ENCODE peak calls at places on chromosomes 2 and 18, in six cellular contexts. One of them, this sample, is unnamed.
A peak's percentile ranks its signal among the peaks of the same experiment; 100 is the strongest.

GRCh38 chr18:77654302-77654701 is 404.7 kb downstream of the GALR1 start:
- DNase-seq in IMR-90: no peak
- DNase-seq in dorsolateral prefrontal cortex: no peak
- DNase-seq in left ventricle myocardium inferior: no peak
- DNase-seq in epithelial cell of esophagus: no peak
- DNase-seq in ovary: no peak
- DNase-seq in this sample: no peak

GRCh38 chr2:45469314-45470099 is 141.6 kb downstream of the SRBD1 start:
- DNase-seq in epithelial cell of esophagus: peak; percentile 61
- DNase-seq in ovary: no peak
- DNase-seq in dorsolateral prefrontal cortex: no peak
- DNase-seq in IMR-90: no peak
- DNase-seq in left ventricle myocardium inferior: no peak
- DNase-seq in this sample: no peak

GRCh38 chr18:60446821-60447220 is 74.2 kb upstream of the MC4R start:
- DNase-seq in epithelial cell of esophagus: no peak
- DNase-seq in ovary: no peak
- DNase-seq in left ventricle myocardium inferior: no peak
- DNase-seq in dorsolateral prefrontal cortex: no peak
- DNase-seq in IMR-90: no peak
- DNase-seq in this sample: no peak

GRCh38 chr18:36340232-36340631 is 42.7 kb downstream of the FHOD3 start:
- DNase-seq in ovary: no peak
- DNase-seq in dorsolateral prefrontal cortex: no peak
- DNase-seq in IMR-90: no peak
- DNase-seq in epithelial cell of esophagus: no peak
- DNase-seq in left ventricle myocardium inferior: no peak
- DNase-seq in this sample: no peak

GRCh38 chr2:238026953-238027505 is 33.8 kb upstream of the SCLY start:
- DNase-seq in dorsolateral prefrontal cortex: no peak
- DNase-seq in epithelial cell of esophagus: no peak
- DNase-seq in left ventricle myocardium inferior: no peak
- DNase-seq in IMR-90: peak; percentile 75
- DNase-seq in ovary: no peak
- DNase-seq in this sample: no peak

GRCh38 chr2:25306767-25307368 is 34.9 kb downstream of the DNMT3A start:
- DNase-seq in ovary: no peak
- DNase-seq in left ventricle myocardium inferior: peak; percentile 57
- DNase-seq in IMR-90: no peak
- DNase-seq in dorsolateral prefrontal cortex: no peak
- DNase-seq in epithelial cell of esophagus: peak; percentile 74
- DNase-seq in this sample: no peak

GRCh38 chr2:188399159-188399558 is 107.5 kb downstream of the GULP1 start:
- DNase-seq in epithelial cell of esophagus: no peak
- DNase-seq in left ventricle myocardium inferior: no peak
- DNase-seq in dorsolateral prefrontal cortex: no peak
- DNase-seq in IMR-90: peak; percentile 69
- DNase-seq in ovary: no peak
- DNase-seq in this sample: no peak

GRCh38 chr2:189555243-189555642 is 25.3 kb downstream of the SLC40A1 start:
- DNase-seq in dorsolateral prefrontal cortex: no peak
- DNase-seq in left ventricle myocardium inferior: no peak
- DNase-seq in epithelial cell of esophagus: peak; percentile 40
- DNase-seq in IMR-90: peak; percentile 28
- DNase-seq in ovary: no peak
- DNase-seq in this sample: no peak

GRCh38 chr2:217960351-217960750 is 42.4 kb downstream of the TNS1 start:
- DNase-seq in dorsolateral prefrontal cortex: no peak
- DNase-seq in left ventricle myocardium inferior: no peak
- DNase-seq in ovary: peak; percentile 31
- DNase-seq in epithelial cell of esophagus: no peak
- DNase-seq in IMR-90: no peak
- DNase-seq in this sample: no peak

GRCh38 chr2:104434966-104435365 is 418.9 kb upstream of the POU3F3 start:
- DNase-seq in IMR-90: no peak
- DNase-seq in dorsolateral prefrontal cortex: no peak
- DNase-seq in epithelial cell of esophagus: no peak
- DNase-seq in left ventricle myocardium inferior: no peak
- DNase-seq in ovary: no peak
- DNase-seq in this sample: no peak

GRCh38 chr2:207830778-207831549 is 61.3 kb upstream of the FZD5 start:
- DNase-seq in IMR-90: no peak
- DNase-seq in left ventricle myocardium inferior: no peak
- DNase-seq in dorsolateral prefrontal cortex: no peak
- DNase-seq in ovary: no peak
- DNase-seq in epithelial cell of esophagus: no peak
- DNase-seq in this sample: no peak

GRCh38 chr2:8576525-8577157 is 105.2 kb upstream of the ID2 start:
- DNase-seq in left ventricle myocardium inferior: no peak
- DNase-seq in dorsolateral prefrontal cortex: no peak
- DNase-seq in epithelial cell of esophagus: no peak
- DNase-seq in IMR-90: no peak
- DNase-seq in ovary: peak; percentile 19
- DNase-seq in this sample: peak; percentile 47

GRCh38 chr2:236121546-236121945 is 46.6 kb downstream of the GBX2 start:
- DNase-seq in IMR-90: peak; percentile 16
- DNase-seq in epithelial cell of esophagus: peak; percentile 31
- DNase-seq in left ventricle myocardium inferior: no peak
- DNase-seq in ovary: no peak
- DNase-seq in dorsolateral prefrontal cortex: no peak
- DNase-seq in this sample: no peak

GRCh38 chr2:119491776-119492525 is 32.3 kb downstream of the SCTR start:
- DNase-seq in dorsolateral prefrontal cortex: no peak
- DNase-seq in left ventricle myocardium inferior: no peak
- DNase-seq in IMR-90: peak; percentile 71
- DNase-seq in epithelial cell of esophagus: peak; percentile 95
- DNase-seq in ovary: no peak
- DNase-seq in this sample: no peak

GRCh38 chr2:175605989-175606841 is 395.9 kb downstream of the LNPK start:
- DNase-seq in epithelial cell of esophagus: peak; percentile 32
- DNase-seq in IMR-90: no peak
- DNase-seq in left ventricle myocardium inferior: no peak
- DNase-seq in dorsolateral prefrontal cortex: no peak
- DNase-seq in ovary: no peak
- DNase-seq in this sample: no peak

GRCh38 chr2:45259144-45259543 is 249.9 kb upstream of the SIX2 start:
- DNase-seq in epithelial cell of esophagus: peak; percentile 28
- DNase-seq in ovary: no peak
- DNase-seq in left ventricle myocardium inferior: no peak
- DNase-seq in IMR-90: no peak
- DNase-seq in dorsolateral prefrontal cortex: no peak
- DNase-seq in this sample: no peak

GRCh38 chr2:43218550-43219382 is 7.6 kb downstream of the ZFP36L2 start:
- DNase-seq in dorsolateral prefrontal cortex: no peak
- DNase-seq in ovary: peak; percentile 60
- DNase-seq in IMR-90: peak; percentile 10
- DNase-seq in left ventricle myocardium inferior: peak; percentile 54
- DNase-seq in epithelial cell of esophagus: peak; percentile 71
- DNase-seq in this sample: peak; percentile 83

GRCh38 chr18:57845468-57846103 is 42.5 kb upstream of the ATP8B1 start:
- DNase-seq in ovary: no peak
- DNase-seq in left ventricle myocardium inferior: no peak
- DNase-seq in IMR-90: peak; percentile 61
- DNase-seq in epithelial cell of esophagus: no peak
- DNase-seq in dorsolateral prefrontal cortex: no peak
- DNase-seq in this sample: no peak

GRCh38 chr2:19474128-19474527 is 115.7 kb upstream of the OSR1 start:
- DNase-seq in ovary: no peak
- DNase-seq in left ventricle myocardium inferior: no peak
- DNase-seq in dorsolateral prefrontal cortex: peak; percentile 13
- DNase-seq in epithelial cell of esophagus: peak; percentile 51
- DNase-seq in IMR-90: peak; percentile 0
- DNase-seq in this sample: peak; percentile 73

GRCh38 chr18:57743008-57743407 is 60.1 kb downstream of the ATP8B1 start:
- DNase-seq in epithelial cell of esophagus: peak; percentile 93
- DNase-seq in dorsolateral prefrontal cortex: no peak
- DNase-seq in ovary: no peak
- DNase-seq in left ventricle myocardium inferior: no peak
- DNase-seq in IMR-90: peak; percentile 81
- DNase-seq in this sample: no peak

GRCh38 chr2:190216829-190217228 is 102.8 kb downstream of the HIBCH start:
- DNase-seq in epithelial cell of esophagus: no peak
- DNase-seq in dorsolateral prefrontal cortex: no peak
- DNase-seq in IMR-90: no peak
- DNase-seq in ovary: peak; percentile 23
- DNase-seq in left ventricle myocardium inferior: peak; percentile 41
- DNase-seq in this sample: no peak

GRCh38 chr18:62347091-62347506 is 22.0 kb downstream of the TNFRSF11A start:
- DNase-seq in left ventricle myocardium inferior: no peak
- DNase-seq in IMR-90: no peak
- DNase-seq in dorsolateral prefrontal cortex: no peak
- DNase-seq in epithelial cell of esophagus: no peak
- DNase-seq in ovary: no peak
- DNase-seq in this sample: no peak

GRCh38 chr2:159133795-159134194 is 152.7 kb downstream of the WDSUB1 start:
- DNase-seq in epithelial cell of esophagus: no peak
- DNase-seq in left ventricle myocardium inferior: no peak
- DNase-seq in ovary: no peak
- DNase-seq in IMR-90: peak; percentile 61
- DNase-seq in dorsolateral prefrontal cortex: no peak
- DNase-seq in this sample: no peak

GRCh38 chr18:29164020-29164706 is 987.2 kb upstream of the CDH2 start:
- DNase-seq in left ventricle myocardium inferior: no peak
- DNase-seq in epithelial cell of esophagus: peak; percentile 87
- DNase-seq in ovary: no peak
- DNase-seq in IMR-90: peak; percentile 96
- DNase-seq in dorsolateral prefrontal cortex: no peak
- DNase-seq in this sample: no peak

DNA sequence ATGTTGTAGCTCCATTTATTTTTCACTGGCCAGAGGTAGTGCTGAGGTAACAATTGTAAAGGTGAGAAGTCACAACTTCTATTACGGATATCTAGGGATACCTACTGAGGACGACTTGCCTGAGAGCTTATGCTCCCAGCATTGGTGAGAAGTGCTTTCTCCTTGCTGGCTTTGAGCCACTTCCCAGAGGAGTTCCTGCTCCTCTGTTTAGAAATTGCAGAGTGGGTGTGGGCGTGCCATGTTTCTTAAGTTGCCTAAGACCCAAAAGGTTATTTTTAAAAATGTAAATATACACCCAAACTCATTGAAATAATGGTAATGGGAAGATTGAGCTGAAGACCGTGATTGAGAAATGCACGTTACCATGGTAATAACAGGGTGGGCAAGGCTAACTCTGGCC is 17.2 kb upstream of the TMEM200C start:
- DNase-seq in ovary: no peak
- DNase-seq in epithelial cell of esophagus: no peak
- DNase-seq in IMR-90: peak; percentile 12
- DNase-seq in left ventricle myocardium inferior: no peak
- DNase-seq in dorsolateral prefrontal cortex: no peak
- DNase-seq in this sample: no peak
- H3K4me3 ChIP-seq in ovary: no peak overlapping the region
- H3K4me3 ChIP-seq in epithelial cell of esophagus: no peak overlapping the region
- H3K4me3 ChIP-seq in IMR-90: no peak overlapping the region
- H3K4me3 ChIP-seq in left ventricle myocardium inferior: no peak overlapping the region
- H3K4me3 ChIP-seq in dorsolateral prefrontal cortex: no peak overlapping the region
- H3K4me3 ChIP-seq in this sample: no peak overlapping the region

DNA sequence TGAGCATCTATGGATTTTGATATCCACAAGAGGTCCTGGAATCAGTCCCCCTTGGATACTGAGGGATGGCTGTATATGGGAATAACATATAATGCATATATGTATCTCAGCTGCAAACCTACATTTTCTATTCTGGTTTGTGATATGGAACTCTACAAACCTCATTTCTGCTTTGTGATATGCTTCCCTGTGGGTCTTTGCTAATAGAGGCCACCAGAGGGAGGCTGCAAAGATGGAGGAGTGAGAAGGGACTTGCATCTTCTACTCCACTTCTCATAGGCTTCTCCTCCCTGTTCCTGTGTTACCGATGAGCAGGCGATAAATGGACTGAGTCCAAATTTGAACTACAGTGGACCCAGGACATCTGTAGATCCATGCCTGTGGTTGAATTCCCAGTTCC is 37.8 kb downstream of the ARID5A start:
- DNase-seq in ovary: no peak
- DNase-seq in epithelial cell of esophagus: no peak
- DNase-seq in left ventricle myocardium inferior: no peak
- DNase-seq in IMR-90: no peak
- DNase-seq in dorsolateral prefrontal cortex: no peak
- DNase-seq in this sample: no peak
- TF ChIP-seq CTCF in ovary: no peak
- TF ChIP-seq CTCF in epithelial cell of esophagus: peak; percentile 11
- TF ChIP-seq CTCF in left ventricle myocardium inferior: no peak
- TF ChIP-seq CTCF in IMR-90: no peak
- TF ChIP-seq CTCF in dorsolateral prefrontal cortex: no peak
- TF ChIP-seq CTCF in this sample: no peak

GRCh38 chr2:205686231-205687017 is 4.1 kb downstream of the NRP2 start:
- DNase-seq in ovary: no peak
- DNase-seq in epithelial cell of esophagus: no peak
- DNase-seq in IMR-90: peak; percentile 35
- DNase-seq in dorsolateral prefrontal cortex: no peak
- DNase-seq in left ventricle myocardium inferior: no peak
- DNase-seq in this sample: no peak
- H3K4me3 ChIP-seq in ovary: peak overlapping the region; percentile 74
- H3K4me3 ChIP-seq in epithelial cell of esophagus: peak overlapping the region; percentile 61
- H3K4me3 ChIP-seq in IMR-90: peak overlapping the region; percentile 90
- H3K4me3 ChIP-seq in dorsolateral prefrontal cortex: peak overlapping the region; percentile 62
- H3K4me3 ChIP-seq in left ventricle myocardium inferior: peak overlapping the region; percentile 79
- H3K4me3 ChIP-seq in this sample: no peak overlapping the region

DNA sequence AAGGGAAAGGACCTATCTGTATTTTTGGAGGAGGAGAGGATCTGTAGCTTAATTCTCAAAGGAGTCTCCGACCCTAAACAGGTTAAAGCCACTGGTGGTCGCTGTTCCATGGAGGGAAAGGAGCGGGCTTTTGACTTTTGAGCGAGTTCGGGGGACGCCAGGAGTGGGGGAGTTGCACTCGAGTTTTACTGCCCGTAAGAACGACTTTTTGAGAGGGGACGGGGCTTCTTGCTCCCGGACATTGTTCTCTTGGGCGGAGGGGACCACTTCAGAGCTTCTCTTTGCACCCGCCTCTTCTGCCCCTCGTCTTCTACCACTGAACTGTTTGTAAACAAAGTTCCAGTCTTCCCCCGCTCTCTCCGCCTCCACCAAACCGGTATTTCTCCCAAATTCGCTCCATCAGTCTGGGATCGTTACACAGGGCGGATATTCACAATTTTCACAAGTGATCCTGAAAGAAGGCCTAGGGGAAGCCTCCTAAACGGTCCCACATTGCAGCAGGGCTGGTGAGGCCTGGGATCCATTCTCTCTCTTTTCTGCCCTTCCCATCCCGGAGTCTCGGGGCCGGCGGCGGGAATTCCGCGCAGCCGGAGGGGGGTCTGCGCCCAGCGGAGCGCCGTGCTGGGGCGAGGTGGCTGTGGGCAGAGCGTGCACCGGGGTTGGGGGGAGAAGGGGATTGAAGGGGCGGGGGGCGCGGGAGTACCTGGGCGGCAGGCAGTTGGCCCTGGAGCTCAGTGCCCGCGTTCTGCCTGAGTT is 6.6 kb downstream of the DLX2 start:
- DNase-seq in dorsolateral prefrontal cortex: no peak
- DNase-seq in left ventricle myocardium inferior: no peak
- DNase-seq in IMR-90: no peak
- DNase-seq in epithelial cell of esophagus: no peak
- DNase-seq in ovary: no peak
- DNase-seq in this sample: no peak
- TF ChIP-seq CTCF in dorsolateral prefrontal cortex: no peak
- TF ChIP-seq CTCF in left ventricle myocardium inferior: no peak
- TF ChIP-seq CTCF in IMR-90: no peak
- TF ChIP-seq CTCF in epithelial cell of esophagus: no peak
- TF ChIP-seq CTCF in ovary: no peak
- TF ChIP-seq CTCF in this sample: peak; percentile 25

GRCh38 chr2:219541611-219542180 is 1.9 kb downstream of the CHPF start:
- DNase-seq in dorsolateral prefrontal cortex: peak; percentile 79
- DNase-seq in epithelial cell of esophagus: peak; percentile 93
- DNase-seq in left ventricle myocardium inferior: peak; percentile 76
- DNase-seq in IMR-90: peak; percentile 56
- DNase-seq in ovary: peak; percentile 86
- DNase-seq in this sample: peak; percentile 70
- H3K4me3 ChIP-seq in dorsolateral prefrontal cortex: peak overlapping the region; percentile 55
- H3K4me3 ChIP-seq in epithelial cell of esophagus: peak overlapping the region; percentile 79
- H3K4me3 ChIP-seq in left ventricle myocardium inferior: peak overlapping the region; percentile 80
- H3K4me3 ChIP-seq in IMR-90: peak overlapping the region; percentile 16
- H3K4me3 ChIP-seq in ovary: no peak overlapping the region
- H3K4me3 ChIP-seq in this sample: peak overlapping the region; percentile 85

This sample was measured in GM12864.